ENCODE peak calls at places on chromosomes 11 and 22, in seven cellular contexts. C is thoracic aorta; X is left ventricle myocardium inferior; U is thyroid gland; Z is CD4-positive, CD25-positive, alpha-beta regulatory T cell; H is NT2/D1; N is right lobe of liver. M is an unnamed sample. For H3K9me3 and H3K27me3, the result is how much of the 10 kb centered on the place peaks cover.

GRCh38 chr22:49825944-49826602 is 1.6 kb downstream of the BRD1 start:
- DNase-seq in C (no peak), Z (peak), H (no peak), X (no peak), U (no peak), N (no peak), M (no peak)

GRCh38 chr22:31818481-31819392 is 64.9 kb downstream of the DEPDC5 start:
- DNase-seq in U (no peak), C (no peak), H (no peak), X (no peak), Z (no peak), N (no peak), M (no peak)

GRCh38 chr22:39297490-39298193 is 21.8 kb downstream of the RPL3 start:
- DNase-seq in Z (no peak), N (no peak), C (no peak), H (no peak), X (no peak), U (peak), M (no peak)

GRCh38 chr11:1937616-1938342 is 9.4 kb upstream of the MRPL23 start:
- DNase-seq in C (no peak), X (no peak), U (no peak), Z (peak), N (peak), H (no peak), M (no peak)

GRCh38 chr11:64384981-64385952 is 26.3 kb downstream of the RPS6KA4 start:
- DNase-seq in H (no peak), X (no peak), Z (no peak), U (no peak), C (no peak), N (no peak), M (no peak)

GRCh38 chr11:119100246-119100959 is 1.2 kb downstream of the DPAGT1 start:
- DNase-seq in N (no peak), C (no peak), X (no peak), Z (no peak), U (no peak), H (no peak), M (no peak)

GRCh38 chr22:30178180-30179126 is 68.1 kb downstream of the LIF start:
- DNase-seq in C (no peak), N (no peak), X (no peak), Z (no peak), U (peak), H (no peak), M (no peak)

GRCh38 chr11:115244314-115244713 is 259.9 kb downstream of the CADM1 start:
- DNase-seq in X (no peak), U (no peak), Z (no peak), N (no peak), H (no peak), C (no peak), M (no peak)

GRCh38 chr11:19267567-19267966 is 26.8 kb upstream of the E2F8 start:
- DNase-seq in H (no peak), Z (no peak), U (no peak), X (no peak), N (no peak), C (no peak), M (no peak)

GRCh38 chr11:88810420-88811097 is 255.2 kb downstream of the GRM5 start:
- DNase-seq in U (no peak), X (no peak), H (no peak), C (no peak), N (no peak), Z (no peak), M (no peak)

GRCh38 chr11:65300621-65301290 is 13.9 kb upstream of the CDC42EP2 start:
- DNase-seq in X (no peak), U (no peak), H (no peak), C (no peak), Z (no peak), N (peak), M (no peak)

GRCh38 chr11:100890779-100891178 is 203.7 kb downstream of the ARHGAP42 start:
- DNase-seq in C (no peak), N (no peak), X (no peak), U (no peak), H (no peak), Z (no peak), M (peak)

DNA sequence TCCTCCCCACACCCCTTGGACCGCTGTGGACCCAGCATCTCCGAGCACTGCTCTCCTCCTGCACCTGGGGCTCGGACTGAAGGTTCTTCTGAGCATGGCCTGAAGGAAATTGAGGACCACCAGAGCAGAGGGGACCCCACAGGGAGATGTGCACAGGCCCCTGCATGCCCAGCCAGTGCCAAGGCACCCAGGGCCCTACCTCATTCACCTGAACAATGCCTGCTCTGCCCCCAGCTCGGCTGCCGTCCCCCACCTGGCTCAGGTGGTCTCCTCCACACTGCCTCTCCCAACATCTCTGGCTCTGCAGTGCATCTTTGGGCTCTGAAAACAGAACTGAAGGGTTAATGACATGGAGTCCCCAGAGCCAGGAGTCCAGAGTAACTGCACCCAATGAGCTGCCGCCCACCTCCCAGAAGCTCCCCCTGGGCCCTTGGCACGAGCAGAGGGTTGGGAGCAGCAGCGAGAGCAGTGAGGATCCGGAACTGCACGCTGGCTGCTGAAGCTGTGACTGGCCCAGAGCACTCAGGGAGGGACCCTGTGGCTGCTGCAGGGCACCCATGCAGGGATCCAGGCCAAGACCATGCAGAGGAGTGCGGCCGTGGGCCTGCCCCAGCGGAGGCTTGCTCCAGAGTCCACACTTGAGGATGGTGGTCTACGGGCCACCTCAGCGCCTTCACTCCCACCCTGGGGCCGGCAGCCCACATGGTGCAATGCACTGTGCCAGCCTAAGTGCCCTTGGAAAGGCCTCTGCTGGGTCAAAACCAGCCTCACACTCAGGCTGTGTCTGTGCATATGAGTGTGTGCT is 686.0 kb downstream of the TBC1D22A start:
- DNase-seq in U (no peak), N (no peak), H (no peak), C (no peak), X (no peak), Z (no peak), M (no peak)
- H3K9me3 ChIP-seq in U (under half), N (under half), H (under half), C (under half), X (under half), Z (under half), M (half or more)

DNA sequence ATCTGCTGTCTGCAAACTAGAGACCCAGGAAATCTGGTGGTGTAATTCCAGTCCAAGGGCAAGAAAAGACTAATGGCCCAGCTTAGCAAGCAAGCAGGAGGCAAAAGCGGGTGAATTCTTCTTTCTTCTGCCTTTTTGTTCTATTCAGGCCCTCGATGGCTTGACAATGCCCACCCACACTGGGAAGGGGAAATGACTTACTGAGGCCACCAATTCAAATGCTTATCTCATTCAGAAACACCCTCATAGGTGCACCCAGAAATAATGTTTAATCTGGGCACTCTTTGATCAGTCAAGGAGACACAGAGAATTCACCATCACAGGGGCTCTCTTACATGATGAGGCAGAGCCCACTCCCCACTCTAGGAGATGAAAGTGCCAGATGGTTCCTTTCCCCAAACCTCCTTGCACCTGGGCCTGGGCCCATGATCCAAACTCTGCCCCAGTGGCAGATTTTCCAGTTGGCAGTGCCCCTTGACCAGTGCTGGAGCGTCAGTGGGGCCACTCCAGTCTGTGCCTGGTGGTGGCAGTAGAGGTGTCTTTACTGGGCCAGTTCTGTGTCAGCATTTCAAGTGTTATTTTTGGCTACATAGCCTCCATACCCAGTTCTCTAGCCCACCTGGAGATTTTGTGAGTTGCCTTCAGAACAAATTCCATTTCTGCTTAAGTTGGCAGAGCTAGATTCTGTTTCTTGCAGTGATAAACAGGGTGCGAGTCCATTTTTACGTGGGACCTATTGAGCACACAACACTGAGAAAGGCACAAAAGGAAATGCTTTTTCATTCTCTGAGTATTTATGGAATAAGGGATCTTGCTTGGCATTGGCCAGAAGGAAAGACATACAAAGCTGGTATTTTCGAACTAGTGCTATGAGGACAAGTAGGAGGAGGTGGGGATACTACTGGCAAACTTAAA is 7.5 kb downstream of the ELMOD1 start:
- DNase-seq in H (no peak), N (peak), C (no peak), X (no peak), Z (no peak), U (peak), M (no peak)
- H3K27me3 ChIP-seq in H (under half), N (under half), C (under half), X (half or more), Z (under half), U (under half), M (under half)

GRCh38 chr11:125494601-125494986 is 1.5 kb downstream of the FEZ1 start:
- DNase-seq in X (no peak), N (no peak), Z (no peak), U (no peak), H (no peak), C (no peak), M (no peak)
- H3K4me3 ChIP-seq in X (peak), N (peak), Z (no peak), U (no peak), H (peak), C (peak), M (peak)

GRCh38 chr11:48242501-48242900 is 2.4 kb upstream of the OR4X2 start:
- DNase-seq in H (no peak), N (no peak), Z (no peak), U (no peak), C (no peak), X (no peak), M (no peak)
- H3K9me3 ChIP-seq in H (under half), N (under half), Z (under half), U (under half), C (under half), X (under half), M (under half)

GRCh38 chr11:72000591-72000867 is 1.8 kb downstream of the IL18BP start:
- DNase-seq in U (no peak), N (no peak), H (no peak), C (no peak), Z (no peak), X (no peak), M (no peak)
- H3K27me3 ChIP-seq in U (under half), N (under half), H (under half), C (under half), Z (under half), X (under half), M (under half)

GRCh38 chr11:74682731-74683278 is 48.4 kb downstream of the CHRDL2 start:
- DNase-seq in N (no peak), X (no peak), U (no peak), Z (no peak), H (no peak), C (no peak), M (no peak)
- H3K4me3 ChIP-seq in N (peak), X (peak), U (no peak), Z (no peak), H (no peak), C (peak), M (no peak)